ENCODE peak calls at places on chromosomes 11 and 22, in ten cellular contexts. One of them, this sample, is unnamed. For H3K36me3, the result is how much of the 10 kb centered on the place peaks cover.

GRCh38 chr11:63745304-63746170 is 23.0 kb downstream of the ZFTA start:
- DNase-seq in right atrium auricular region: no peak
- DNase-seq in endodermal cell: no peak
- DNase-seq in Panc1: no peak
- DNase-seq in testis: no peak
- DNase-seq in mammary epithelial cell: no peak
- DNase-seq in heart right ventricle: no peak
- DNase-seq in lower lobe of right lung: no peak
- DNase-seq in BE2C: no peak
- DNase-seq in IMR-90: no peak
- DNase-seq in this sample: no peak

GRCh38 chr11:77081976-77082836 is 15.4 kb downstream of the CAPN5 start:
- DNase-seq in heart right ventricle: no peak
- DNase-seq in Panc1: no peak
- DNase-seq in IMR-90: no peak
- DNase-seq in mammary epithelial cell: no peak
- DNase-seq in BE2C: peak
- DNase-seq in testis: no peak
- DNase-seq in lower lobe of right lung: peak
- DNase-seq in endodermal cell: no peak
- DNase-seq in right atrium auricular region: no peak
- DNase-seq in this sample: no peak

GRCh38 chr22:45319319-45319675 is 9.6 kb downstream of the FAM118A start:
- DNase-seq in Panc1: no peak
- DNase-seq in endodermal cell: no peak
- DNase-seq in IMR-90: peak
- DNase-seq in testis: peak
- DNase-seq in BE2C: peak
- DNase-seq in heart right ventricle: no peak
- DNase-seq in right atrium auricular region: no peak
- DNase-seq in mammary epithelial cell: no peak
- DNase-seq in lower lobe of right lung: no peak
- DNase-seq in this sample: no peak

GRCh38 chr11:66835762-66836405 is 7.4 kb upstream of the RCE1 start:
- DNase-seq in BE2C: no peak
- DNase-seq in right atrium auricular region: no peak
- DNase-seq in endodermal cell: no peak
- DNase-seq in mammary epithelial cell: no peak
- DNase-seq in Panc1: no peak
- DNase-seq in testis: no peak
- DNase-seq in heart right ventricle: no peak
- DNase-seq in IMR-90: peak
- DNase-seq in lower lobe of right lung: no peak
- DNase-seq in this sample: no peak

GRCh38 chr11:115330693-115331482 is 173.3 kb downstream of the CADM1 start:
- DNase-seq in BE2C: no peak
- DNase-seq in testis: no peak
- DNase-seq in IMR-90: no peak
- DNase-seq in endodermal cell: no peak
- DNase-seq in mammary epithelial cell: no peak
- DNase-seq in heart right ventricle: no peak
- DNase-seq in right atrium auricular region: no peak
- DNase-seq in Panc1: no peak
- DNase-seq in lower lobe of right lung: no peak
- DNase-seq in this sample: no peak

GRCh38 chr11:106152013-106152412 is 74.6 kb downstream of the AASDHPPT start:
- DNase-seq in right atrium auricular region: no peak
- DNase-seq in heart right ventricle: no peak
- DNase-seq in BE2C: no peak
- DNase-seq in endodermal cell: peak
- DNase-seq in lower lobe of right lung: no peak
- DNase-seq in IMR-90: peak
- DNase-seq in mammary epithelial cell: peak
- DNase-seq in testis: no peak
- DNase-seq in Panc1: no peak
- DNase-seq in this sample: no peak

GRCh38 chr11:77003954-77004353 is 30.2 kb upstream of the B3GNT6 start:
- DNase-seq in right atrium auricular region: no peak
- DNase-seq in IMR-90: peak
- DNase-seq in mammary epithelial cell: peak
- DNase-seq in endodermal cell: no peak
- DNase-seq in BE2C: no peak
- DNase-seq in lower lobe of right lung: no peak
- DNase-seq in Panc1: no peak
- DNase-seq in heart right ventricle: no peak
- DNase-seq in testis: no peak
- DNase-seq in this sample: no peak

GRCh38 chr22:46710842-46711241 is 27.2 kb downstream of the CERK start:
- DNase-seq in lower lobe of right lung: no peak
- DNase-seq in IMR-90: no peak
- DNase-seq in endodermal cell: no peak
- DNase-seq in testis: no peak
- DNase-seq in heart right ventricle: no peak
- DNase-seq in BE2C: no peak
- DNase-seq in mammary epithelial cell: no peak
- DNase-seq in Panc1: no peak
- DNase-seq in right atrium auricular region: no peak
- DNase-seq in this sample: no peak

GRCh38 chr11:81005595-81005994 is 1564.8 kb upstream of the TENM4 start:
- DNase-seq in heart right ventricle: no peak
- DNase-seq in right atrium auricular region: no peak
- DNase-seq in testis: no peak
- DNase-seq in lower lobe of right lung: no peak
- DNase-seq in mammary epithelial cell: peak
- DNase-seq in Panc1: peak
- DNase-seq in endodermal cell: no peak
- DNase-seq in IMR-90: peak
- DNase-seq in BE2C: no peak
- DNase-seq in this sample: peak

GRCh38 chr22:26707581-26707980 is 50.2 kb downstream of the MIAT start:
- DNase-seq in BE2C: no peak
- DNase-seq in mammary epithelial cell: peak
- DNase-seq in IMR-90: no peak
- DNase-seq in heart right ventricle: no peak
- DNase-seq in right atrium auricular region: no peak
- DNase-seq in Panc1: no peak
- DNase-seq in lower lobe of right lung: no peak
- DNase-seq in endodermal cell: no peak
- DNase-seq in testis: no peak
- DNase-seq in this sample: peak

GRCh38 chr11:104531894-104532293 is 366.4 kb downstream of the CASP12 start:
- DNase-seq in testis: no peak
- DNase-seq in lower lobe of right lung: no peak
- DNase-seq in mammary epithelial cell: no peak
- DNase-seq in Panc1: no peak
- DNase-seq in endodermal cell: no peak
- DNase-seq in heart right ventricle: no peak
- DNase-seq in IMR-90: no peak
- DNase-seq in right atrium auricular region: no peak
- DNase-seq in BE2C: no peak
- DNase-seq in this sample: no peak

GRCh38 chr11:104529916-104530315 is 366.0 kb upstream of the PDGFD start:
- DNase-seq in testis: no peak
- DNase-seq in mammary epithelial cell: no peak
- DNase-seq in lower lobe of right lung: no peak
- DNase-seq in BE2C: no peak
- DNase-seq in right atrium auricular region: no peak
- DNase-seq in IMR-90: no peak
- DNase-seq in heart right ventricle: no peak
- DNase-seq in Panc1: no peak
- DNase-seq in endodermal cell: no peak
- DNase-seq in this sample: no peak

GRCh38 chr11:104534268-104534667 is 364.0 kb downstream of the CASP12 start:
- DNase-seq in mammary epithelial cell: peak
- DNase-seq in BE2C: no peak
- DNase-seq in testis: no peak
- DNase-seq in right atrium auricular region: no peak
- DNase-seq in IMR-90: peak
- DNase-seq in heart right ventricle: no peak
- DNase-seq in lower lobe of right lung: no peak
- DNase-seq in Panc1: no peak
- DNase-seq in endodermal cell: no peak
- DNase-seq in this sample: no peak

GRCh38 chr11:104529213-104529612 is 365.3 kb upstream of the PDGFD start:
- DNase-seq in heart right ventricle: no peak
- DNase-seq in IMR-90: no peak
- DNase-seq in mammary epithelial cell: no peak
- DNase-seq in testis: no peak
- DNase-seq in BE2C: peak
- DNase-seq in Panc1: no peak
- DNase-seq in endodermal cell: no peak
- DNase-seq in right atrium auricular region: no peak
- DNase-seq in lower lobe of right lung: no peak
- DNase-seq in this sample: no peak

GRCh38 chr11:104531075-104531474 is 367.1 kb upstream of the PDGFD start:
- DNase-seq in heart right ventricle: no peak
- DNase-seq in lower lobe of right lung: no peak
- DNase-seq in Panc1: peak
- DNase-seq in IMR-90: no peak
- DNase-seq in endodermal cell: peak
- DNase-seq in BE2C: no peak
- DNase-seq in right atrium auricular region: no peak
- DNase-seq in testis: no peak
- DNase-seq in mammary epithelial cell: peak
- DNase-seq in this sample: no peak
- TF ChIP-seq CTCF in heart right ventricle: peak
- TF ChIP-seq CTCF in lower lobe of right lung: no peak
- TF ChIP-seq CTCF in Panc1: peak
- TF ChIP-seq CTCF in IMR-90: peak
- TF ChIP-seq CTCF in endodermal cell: peak
- TF ChIP-seq CTCF in BE2C: peak
- TF ChIP-seq CTCF in right atrium auricular region: no peak
- TF ChIP-seq CTCF in testis: no peak
- TF ChIP-seq CTCF in mammary epithelial cell: peak
- TF ChIP-seq CTCF in this sample: no peak

GRCh38 chr22:20064140-20064480 is 15.9 kb upstream of the DGCR8 start:
- DNase-seq in endodermal cell: no peak
- DNase-seq in heart right ventricle: no peak
- DNase-seq in lower lobe of right lung: no peak
- DNase-seq in testis: no peak
- DNase-seq in right atrium auricular region: no peak
- DNase-seq in IMR-90: no peak
- DNase-seq in mammary epithelial cell: no peak
- DNase-seq in Panc1: no peak
- DNase-seq in BE2C: no peak
- DNase-seq in this sample: no peak

GRCh38 chr22:20062043-20062765 is 17.8 kb upstream of the DGCR8 start:
- DNase-seq in BE2C: no peak
- DNase-seq in Panc1: no peak
- DNase-seq in lower lobe of right lung: no peak
- DNase-seq in IMR-90: no peak
- DNase-seq in testis: no peak
- DNase-seq in right atrium auricular region: no peak
- DNase-seq in mammary epithelial cell: no peak
- DNase-seq in heart right ventricle: no peak
- DNase-seq in endodermal cell: no peak
- DNase-seq in this sample: no peak

GRCh38 chr22:20064545-20065262 is 15.3 kb upstream of the DGCR8 start:
- DNase-seq in endodermal cell: no peak
- DNase-seq in testis: no peak
- DNase-seq in BE2C: no peak
- DNase-seq in right atrium auricular region: no peak
- DNase-seq in lower lobe of right lung: no peak
- DNase-seq in IMR-90: no peak
- DNase-seq in heart right ventricle: no peak
- DNase-seq in Panc1: no peak
- DNase-seq in mammary epithelial cell: no peak
- DNase-seq in this sample: no peak

GRCh38 chr22:20062766-20063083 is 17.3 kb upstream of the DGCR8 start:
- DNase-seq in endodermal cell: no peak
- DNase-seq in right atrium auricular region: no peak
- DNase-seq in lower lobe of right lung: no peak
- DNase-seq in mammary epithelial cell: peak
- DNase-seq in Panc1: no peak
- DNase-seq in IMR-90: peak
- DNase-seq in BE2C: no peak
- DNase-seq in testis: no peak
- DNase-seq in heart right ventricle: no peak
- DNase-seq in this sample: no peak

GRCh38 chr22:20063271-20064139 is 16.5 kb upstream of the DGCR8 start:
- DNase-seq in IMR-90: no peak
- DNase-seq in testis: no peak
- DNase-seq in lower lobe of right lung: no peak
- DNase-seq in Panc1: no peak
- DNase-seq in BE2C: peak
- DNase-seq in heart right ventricle: no peak
- DNase-seq in endodermal cell: no peak
- DNase-seq in right atrium auricular region: no peak
- DNase-seq in mammary epithelial cell: no peak
- DNase-seq in this sample: no peak
- H3K36me3 ChIP-seq in IMR-90: under half
- H3K36me3 ChIP-seq in testis: under half
- H3K36me3 ChIP-seq in lower lobe of right lung: half or more
- H3K36me3 ChIP-seq in Panc1: under half
- H3K36me3 ChIP-seq in BE2C: under half
- H3K36me3 ChIP-seq in heart right ventricle: under half
- H3K36me3 ChIP-seq in endodermal cell: under half
- H3K36me3 ChIP-seq in right atrium auricular region: under half
- H3K36me3 ChIP-seq in mammary epithelial cell: under half
- H3K36me3 ChIP-seq in this sample: under half

DNA sequence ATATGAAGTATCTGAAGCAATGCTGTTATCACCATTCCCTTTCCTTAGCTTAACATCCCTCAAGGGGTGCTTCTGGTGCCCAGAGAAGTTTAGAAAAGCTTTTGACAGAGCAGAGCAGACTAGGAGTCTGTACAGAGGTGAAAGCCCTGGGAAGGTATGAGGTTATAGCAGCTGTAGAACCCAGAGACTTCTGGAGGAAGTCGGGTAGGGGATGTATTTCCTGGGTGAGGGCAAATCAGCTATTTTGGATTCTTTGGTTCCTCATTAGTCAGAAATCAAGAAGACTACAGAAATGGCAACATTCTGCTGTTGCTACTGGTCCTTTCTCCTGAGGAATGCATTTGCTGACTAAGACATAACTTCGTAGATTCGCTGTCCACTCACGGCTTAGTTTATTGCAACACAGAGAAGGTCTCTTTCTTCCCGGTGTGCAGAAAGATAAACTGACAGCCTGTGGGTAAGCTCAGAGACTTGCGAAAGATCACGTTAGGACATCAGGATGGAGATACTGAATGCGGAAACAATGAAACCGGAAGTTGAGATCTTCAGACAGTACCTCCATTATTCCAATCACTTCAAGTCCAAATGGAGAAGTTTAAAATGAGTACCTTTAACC is 25.3 kb upstream of the SESN3 start:
- DNase-seq in BE2C: no peak
- DNase-seq in IMR-90: peak
- DNase-seq in heart right ventricle: no peak
- DNase-seq in lower lobe of right lung: no peak
- DNase-seq in testis: no peak
- DNase-seq in mammary epithelial cell: no peak
- DNase-seq in Panc1: no peak
- DNase-seq in endodermal cell: no peak
- DNase-seq in right atrium auricular region: no peak
- DNase-seq in this sample: no peak
- H3K4me3 ChIP-seq in BE2C: no peak
- H3K4me3 ChIP-seq in IMR-90: no peak
- H3K4me3 ChIP-seq in heart right ventricle: no peak
- H3K4me3 ChIP-seq in lower lobe of right lung: no peak
- H3K4me3 ChIP-seq in testis: no peak
- H3K4me3 ChIP-seq in mammary epithelial cell: no peak
- H3K4me3 ChIP-seq in Panc1: no peak
- H3K4me3 ChIP-seq in endodermal cell: no peak
- H3K4me3 ChIP-seq in right atrium auricular region: no peak
- H3K4me3 ChIP-seq in this sample: no peak

GRCh38 chr11:10289765-10290420 is 4.1 kb downstream of the SBF2 start:
- DNase-seq in endodermal cell: no peak
- DNase-seq in testis: no peak
- DNase-seq in heart right ventricle: no peak
- DNase-seq in Panc1: no peak
- DNase-seq in BE2C: no peak
- DNase-seq in lower lobe of right lung: no peak
- DNase-seq in right atrium auricular region: no peak
- DNase-seq in mammary epithelial cell: no peak
- DNase-seq in IMR-90: no peak
- DNase-seq in this sample: no peak
- TF ChIP-seq CTCF in endodermal cell: no peak
- TF ChIP-seq CTCF in testis: no peak
- TF ChIP-seq CTCF in heart right ventricle: no peak
- TF ChIP-seq CTCF in Panc1: no peak
- TF ChIP-seq CTCF in BE2C: no peak
- TF ChIP-seq CTCF in lower lobe of right lung: no peak
- TF ChIP-seq CTCF in right atrium auricular region: no peak
- TF ChIP-seq CTCF in mammary epithelial cell: no peak
- TF ChIP-seq CTCF in IMR-90: no peak
- TF ChIP-seq CTCF in this sample: no peak

This sample was measured in kidney epithelial cell.